ENCODE peak calls at places on chromosomes 4 and X, in five cellular contexts. One of them, this sample, is unnamed. For H3K27me3, the result is how much of the 10 kb centered on the place peaks cover.

GRCh38 chr4:87985097-87985886 is 9.8 kb downstream of the SPP1 start:
- DNase-seq in hepatocyte: peak
- DNase-seq in CD8-positive, alpha-beta T cell: no peak
- DNase-seq in mesenchymal stem cell: peak
- DNase-seq in right atrium auricular region: no peak
- DNase-seq in this sample: no peak

GRCh38 chr4:74544655-74545361 is 99.9 kb downstream of the AREG start:
- DNase-seq in hepatocyte: peak
- DNase-seq in CD8-positive, alpha-beta T cell: no peak
- DNase-seq in mesenchymal stem cell: no peak
- DNase-seq in right atrium auricular region: no peak
- DNase-seq in this sample: no peak

GRCh38 chr4:127575888-127576287 is 56.9 kb upstream of the INTU start:
- DNase-seq in hepatocyte: no peak
- DNase-seq in CD8-positive, alpha-beta T cell: no peak
- DNase-seq in mesenchymal stem cell: peak
- DNase-seq in right atrium auricular region: no peak
- DNase-seq in this sample: no peak

GRCh38 chrX:149045645-149046210 is 459.4 kb downstream of the IDS start:
- DNase-seq in hepatocyte: no peak
- DNase-seq in CD8-positive, alpha-beta T cell: no peak
- DNase-seq in mesenchymal stem cell: no peak
- DNase-seq in right atrium auricular region: no peak
- DNase-seq in this sample: no peak

GRCh38 chrX:11406109-11406755 is 113.0 kb downstream of the AMELX start:
- DNase-seq in hepatocyte: no peak
- DNase-seq in CD8-positive, alpha-beta T cell: no peak
- DNase-seq in mesenchymal stem cell: peak
- DNase-seq in right atrium auricular region: no peak
- DNase-seq in this sample: no peak

GRCh38 chr4:1136028-1136427 is 22.7 kb upstream of the RNF212 start:
- DNase-seq in hepatocyte: peak
- DNase-seq in CD8-positive, alpha-beta T cell: no peak
- DNase-seq in mesenchymal stem cell: peak
- DNase-seq in right atrium auricular region: no peak
- DNase-seq in this sample: no peak

GRCh38 chr4:158938462-158939044 is 164.3 kb upstream of the RAPGEF2 start:
- DNase-seq in hepatocyte: no peak
- DNase-seq in CD8-positive, alpha-beta T cell: no peak
- DNase-seq in mesenchymal stem cell: no peak
- DNase-seq in right atrium auricular region: no peak
- DNase-seq in this sample: no peak

GRCh38 chr4:126957555-126958440 is 675.0 kb upstream of the INTU start:
- DNase-seq in hepatocyte: no peak
- DNase-seq in CD8-positive, alpha-beta T cell: no peak
- DNase-seq in mesenchymal stem cell: peak
- DNase-seq in right atrium auricular region: no peak
- DNase-seq in this sample: no peak

GRCh38 chr4:109676886-109677285 is 26.4 kb downstream of the CASP6 start:
- DNase-seq in hepatocyte: no peak
- DNase-seq in CD8-positive, alpha-beta T cell: no peak
- DNase-seq in mesenchymal stem cell: no peak
- DNase-seq in right atrium auricular region: no peak
- DNase-seq in this sample: no peak

GRCh38 chrX:151985955-151986354 is 11.5 kb upstream of the GABRE start:
- DNase-seq in hepatocyte: peak
- DNase-seq in CD8-positive, alpha-beta T cell: no peak
- DNase-seq in mesenchymal stem cell: peak
- DNase-seq in right atrium auricular region: no peak
- DNase-seq in this sample: peak

GRCh38 chrX:150360331-150360730 is 2.8 kb upstream of the MAMLD1 start:
- DNase-seq in hepatocyte: no peak
- DNase-seq in CD8-positive, alpha-beta T cell: no peak
- DNase-seq in mesenchymal stem cell: no peak
- DNase-seq in right atrium auricular region: peak
- DNase-seq in this sample: peak

GRCh38 chr4:86730310-86730709 is 118.9 kb downstream of the SLC10A6 start:
- DNase-seq in hepatocyte: no peak
- DNase-seq in CD8-positive, alpha-beta T cell: no peak
- DNase-seq in mesenchymal stem cell: no peak
- DNase-seq in right atrium auricular region: no peak
- DNase-seq in this sample: no peak

GRCh38 chr4:7330811-7331681 is 103.7 kb downstream of the PSAPL1 start:
- DNase-seq in hepatocyte: no peak
- DNase-seq in CD8-positive, alpha-beta T cell: no peak
- DNase-seq in mesenchymal stem cell: no peak
- DNase-seq in right atrium auricular region: no peak
- DNase-seq in this sample: peak

GRCh38 chr4:7333801-7334421 is 100.8 kb downstream of the PSAPL1 start:
- DNase-seq in hepatocyte: no peak
- DNase-seq in CD8-positive, alpha-beta T cell: no peak
- DNase-seq in mesenchymal stem cell: no peak
- DNase-seq in right atrium auricular region: no peak
- DNase-seq in this sample: peak

GRCh38 chr4:7331682-7332000 is 103.1 kb downstream of the PSAPL1 start:
- DNase-seq in hepatocyte: no peak
- DNase-seq in CD8-positive, alpha-beta T cell: no peak
- DNase-seq in mesenchymal stem cell: no peak
- DNase-seq in right atrium auricular region: no peak
- DNase-seq in this sample: no peak

GRCh38 chr4:7333024-7333780 is 101.5 kb downstream of the PSAPL1 start:
- DNase-seq in hepatocyte: no peak
- DNase-seq in CD8-positive, alpha-beta T cell: no peak
- DNase-seq in mesenchymal stem cell: no peak
- DNase-seq in right atrium auricular region: no peak
- DNase-seq in this sample: peak

DNA sequence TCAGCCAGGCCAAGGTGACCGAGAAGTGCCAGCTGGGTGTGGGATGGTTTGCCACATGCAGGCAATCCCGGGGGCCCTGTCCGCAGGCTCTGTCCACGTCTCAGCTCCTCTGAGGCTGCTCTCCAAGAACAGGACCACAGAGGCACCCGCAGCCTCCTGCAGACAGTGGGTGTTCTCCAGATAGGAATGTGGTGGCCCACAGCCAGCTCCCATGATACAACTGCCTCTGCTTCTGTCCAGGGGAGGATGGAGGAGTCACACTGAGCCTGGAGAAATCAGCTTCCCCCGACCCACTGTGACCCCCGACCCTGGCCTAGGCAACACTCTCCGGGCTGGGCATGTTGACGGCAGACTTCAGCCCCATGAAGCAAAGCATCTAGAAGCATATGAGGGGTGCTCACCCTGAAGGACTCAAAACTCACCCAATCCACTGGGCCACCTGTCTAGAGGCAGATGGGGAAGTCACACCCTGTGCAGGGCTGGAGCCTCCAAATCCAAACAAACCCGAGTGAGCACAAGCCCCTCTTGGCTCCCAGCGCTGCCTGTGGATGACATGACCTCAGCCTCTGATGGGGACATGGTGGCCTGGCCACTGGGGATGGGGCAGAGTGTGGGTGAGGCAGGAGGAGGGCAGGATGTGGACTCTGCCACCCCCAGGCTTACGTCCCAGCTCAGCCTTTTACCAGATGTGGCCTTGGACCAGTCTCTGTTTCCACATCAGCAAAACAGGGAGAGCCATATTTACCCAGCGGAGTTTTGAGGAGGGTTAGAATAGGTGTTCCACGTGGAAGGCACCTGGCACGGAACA is 102.3 kb downstream of the PSAPL1 start:
- DNase-seq in hepatocyte: peak
- DNase-seq in CD8-positive, alpha-beta T cell: no peak
- DNase-seq in mesenchymal stem cell: no peak
- DNase-seq in right atrium auricular region: no peak
- DNase-seq in this sample: peak
- H3K27me3 ChIP-seq in hepatocyte: under half
- H3K27me3 ChIP-seq in CD8-positive, alpha-beta T cell: under half
- H3K27me3 ChIP-seq in mesenchymal stem cell: half or more
- H3K27me3 ChIP-seq in right atrium auricular region: under half
- H3K27me3 ChIP-seq in this sample: under half

GRCh38 chr4:40976343-40976742 is 226.6 kb downstream of the NSUN7 start:
- DNase-seq in hepatocyte: peak
- DNase-seq in CD8-positive, alpha-beta T cell: no peak
- DNase-seq in mesenchymal stem cell: peak
- DNase-seq in right atrium auricular region: no peak
- DNase-seq in this sample: no peak

GRCh38 chr4:40978548-40978947 is 228.8 kb downstream of the NSUN7 start:
- DNase-seq in hepatocyte: no peak
- DNase-seq in CD8-positive, alpha-beta T cell: no peak
- DNase-seq in mesenchymal stem cell: no peak
- DNase-seq in right atrium auricular region: no peak
- DNase-seq in this sample: no peak

GRCh38 chr4:40986375-40986774 is 228.0 kb downstream of the APBB2 start:
- DNase-seq in hepatocyte: no peak
- DNase-seq in CD8-positive, alpha-beta T cell: no peak
- DNase-seq in mesenchymal stem cell: no peak
- DNase-seq in right atrium auricular region: no peak
- DNase-seq in this sample: no peak

GRCh38 chr4:40984051-40984450 is 230.3 kb downstream of the APBB2 start:
- DNase-seq in hepatocyte: no peak
- DNase-seq in CD8-positive, alpha-beta T cell: no peak
- DNase-seq in mesenchymal stem cell: no peak
- DNase-seq in right atrium auricular region: no peak
- DNase-seq in this sample: no peak

DNA sequence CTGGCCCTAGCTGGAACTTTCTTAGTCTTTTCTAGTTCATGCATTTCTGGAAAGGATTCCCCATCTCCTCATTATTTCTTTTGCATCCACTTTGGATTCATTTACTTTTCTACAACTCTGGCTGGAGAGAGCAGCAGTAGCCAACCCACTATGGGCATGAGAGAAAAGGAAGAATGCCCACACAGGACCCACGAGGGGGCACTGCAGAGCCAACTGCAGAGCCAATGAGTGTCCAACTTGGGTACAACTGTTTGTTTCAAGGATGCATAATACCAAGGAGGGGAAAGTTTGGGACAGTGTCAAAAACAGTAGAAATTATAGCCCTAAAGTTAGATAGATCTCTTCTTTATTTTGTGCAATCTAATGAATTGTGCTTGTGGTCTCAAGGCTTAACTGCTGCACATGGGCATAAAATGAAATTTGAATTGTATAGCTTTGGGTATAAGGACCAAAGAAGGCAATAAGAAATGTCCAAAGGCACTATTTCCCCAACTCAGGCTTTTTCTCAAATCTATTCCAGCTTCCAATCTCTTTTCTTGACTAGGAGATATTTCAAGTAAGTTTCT is 230.6 kb downstream of the NSUN7 start:
- DNase-seq in hepatocyte: no peak
- DNase-seq in CD8-positive, alpha-beta T cell: no peak
- DNase-seq in mesenchymal stem cell: peak
- DNase-seq in right atrium auricular region: no peak
- DNase-seq in this sample: no peak
- H3K27me3 ChIP-seq in hepatocyte: under half
- H3K27me3 ChIP-seq in CD8-positive, alpha-beta T cell: under half
- H3K27me3 ChIP-seq in mesenchymal stem cell: under half
- H3K27me3 ChIP-seq in right atrium auricular region: under half
- H3K27me3 ChIP-seq in this sample: under half

GRCh38 chrX:41619221-41619620 is 69.6 kb upstream of the GPR34 start:
- DNase-seq in hepatocyte: no peak
- DNase-seq in CD8-positive, alpha-beta T cell: no peak
- DNase-seq in mesenchymal stem cell: no peak
- DNase-seq in right atrium auricular region: no peak
- DNase-seq in this sample: no peak
- H3K27me3 ChIP-seq in hepatocyte: under half
- H3K27me3 ChIP-seq in CD8-positive, alpha-beta T cell: under half
- H3K27me3 ChIP-seq in mesenchymal stem cell: under half
- H3K27me3 ChIP-seq in right atrium auricular region: under half
- H3K27me3 ChIP-seq in this sample: under half

DNA sequence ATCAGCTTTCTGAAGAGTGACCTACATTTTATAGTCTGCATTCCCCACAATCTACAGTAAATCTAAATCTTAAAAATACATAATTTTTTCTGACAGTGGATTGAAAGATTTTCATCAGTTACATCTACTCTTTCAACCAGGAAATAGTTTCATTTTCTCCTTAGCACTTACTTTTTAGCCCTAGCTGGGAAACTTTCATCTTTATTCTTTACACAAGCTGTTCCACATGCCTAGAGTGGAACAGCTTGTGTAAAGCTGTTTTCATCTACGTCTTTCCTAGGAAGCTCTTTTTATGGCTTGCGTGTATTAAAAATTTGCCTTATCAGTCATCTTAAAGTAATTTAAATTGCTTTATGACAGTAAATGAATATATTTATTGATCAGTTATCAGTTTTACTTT is 40.5 kb downstream of the RBPJ start:
- DNase-seq in hepatocyte: no peak
- DNase-seq in CD8-positive, alpha-beta T cell: no peak
- DNase-seq in mesenchymal stem cell: no peak
- DNase-seq in right atrium auricular region: no peak
- DNase-seq in this sample: no peak
- H3K27me3 ChIP-seq in hepatocyte: under half
- H3K27me3 ChIP-seq in CD8-positive, alpha-beta T cell: under half
- H3K27me3 ChIP-seq in mesenchymal stem cell: under half
- H3K27me3 ChIP-seq in right atrium auricular region: under half
- H3K27me3 ChIP-seq in this sample: under half

GRCh38 chr4:118585015-118585414 is 100.2 kb upstream of the METTL14 start:
- DNase-seq in hepatocyte: no peak
- DNase-seq in CD8-positive, alpha-beta T cell: no peak
- DNase-seq in mesenchymal stem cell: no peak
- DNase-seq in right atrium auricular region: no peak
- DNase-seq in this sample: no peak
- H3K27me3 ChIP-seq in hepatocyte: under half
- H3K27me3 ChIP-seq in CD8-positive, alpha-beta T cell: under half
- H3K27me3 ChIP-seq in mesenchymal stem cell: under half
- H3K27me3 ChIP-seq in right atrium auricular region: under half
- H3K27me3 ChIP-seq in this sample: under half

GRCh38 chr4:101753702-101754101 is 36.8 kb upstream of the BANK1 start:
- DNase-seq in hepatocyte: no peak
- DNase-seq in CD8-positive, alpha-beta T cell: no peak
- DNase-seq in mesenchymal stem cell: peak
- DNase-seq in right atrium auricular region: no peak
- DNase-seq in this sample: no peak

GRCh38 chr4:101762025-101762424 is 28.5 kb upstream of the BANK1 start:
- DNase-seq in hepatocyte: no peak
- DNase-seq in CD8-positive, alpha-beta T cell: no peak
- DNase-seq in mesenchymal stem cell: no peak
- DNase-seq in right atrium auricular region: no peak
- DNase-seq in this sample: peak

GRCh38 chr4:101761405-101761804 is 29.1 kb upstream of the BANK1 start:
- DNase-seq in hepatocyte: no peak
- DNase-seq in CD8-positive, alpha-beta T cell: no peak
- DNase-seq in mesenchymal stem cell: no peak
- DNase-seq in right atrium auricular region: no peak
- DNase-seq in this sample: no peak

DNA sequence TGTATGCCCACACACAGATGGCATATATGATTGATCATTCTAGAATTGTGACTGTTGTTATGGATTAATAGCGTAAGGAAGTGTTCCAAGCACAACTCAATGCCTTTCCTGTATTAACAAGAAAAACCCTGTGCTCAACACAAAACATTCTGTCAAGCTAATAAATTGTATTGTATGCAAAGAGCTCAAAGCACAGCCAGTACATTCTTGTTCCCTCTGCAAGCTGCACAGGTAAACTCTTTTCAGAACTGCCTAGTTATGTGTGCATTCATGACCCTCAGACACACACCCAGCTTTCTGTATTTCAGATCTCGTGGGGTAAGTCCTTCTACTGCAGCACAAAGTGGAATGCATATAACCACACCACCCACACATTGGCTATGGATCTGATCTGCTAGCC is 34.3 kb upstream of the BANK1 start:
- DNase-seq in hepatocyte: no peak
- DNase-seq in CD8-positive, alpha-beta T cell: no peak
- DNase-seq in mesenchymal stem cell: no peak
- DNase-seq in right atrium auricular region: no peak
- DNase-seq in this sample: no peak
- H3K27me3 ChIP-seq in hepatocyte: under half
- H3K27me3 ChIP-seq in CD8-positive, alpha-beta T cell: under half
- H3K27me3 ChIP-seq in mesenchymal stem cell: under half
- H3K27me3 ChIP-seq in right atrium auricular region: under half
- H3K27me3 ChIP-seq in this sample: under half

GRCh38 chrX:94655180-94655579 is 981.2 kb downstream of the FAM133A start:
- DNase-seq in hepatocyte: no peak
- DNase-seq in CD8-positive, alpha-beta T cell: no peak
- DNase-seq in mesenchymal stem cell: no peak
- DNase-seq in right atrium auricular region: no peak
- DNase-seq in this sample: no peak
- H3K27me3 ChIP-seq in hepatocyte: under half
- H3K27me3 ChIP-seq in CD8-positive, alpha-beta T cell: under half
- H3K27me3 ChIP-seq in mesenchymal stem cell: under half
- H3K27me3 ChIP-seq in right atrium auricular region: under half
- H3K27me3 ChIP-seq in this sample: under half